ENCODE peak calls at places on chromosomes 1 and 21, in ten cellular contexts. F, H, K, A, B, D, W, Y, U and P are unnamed samples.

GRCh38 chr1:168264296-168264695 is 16.4 kb upstream of the TBX19 start:
- DNase-seq in F (no peak), H (no peak), K (no peak), A (no peak), B (no peak), D (no peak), W (no peak), Y (no peak), U (no peak), P (no peak)

GRCh38 chr1:1308756-1309524 is 543 bp downstream of the PUSL1 start:
- DNase-seq in F (peak), H (peak), K (no peak), A (no peak), B (no peak), D (no peak), W (peak), Y (peak), U (no peak), P (no peak)

GRCh38 chr1:9758559-9759121 is 65.1 kb downstream of the CLSTN1 start:
- DNase-seq in F (no peak), H (no peak), K (no peak), A (no peak), B (no peak), D (no peak), W (peak), Y (no peak), U (no peak), P (no peak)

GRCh38 chr1:223780926-223781325 is 64.8 kb downstream of the TP53BP2 start:
- DNase-seq in F (no peak), H (no peak), K (no peak), A (no peak), B (no peak), D (no peak), W (no peak), Y (no peak), U (no peak), P (no peak)

GRCh38 chr1:234683856-234684632 is 74.1 kb upstream of the IRF2BP2 start:
- DNase-seq in F (peak), H (no peak), K (peak), A (peak), B (peak), D (peak), W (peak), Y (peak), U (peak), P (peak)

GRCh38 chr1:160083968-160084770 is 2.8 kb downstream of the KCNJ9 start:
- DNase-seq in F (peak), H (peak), K (no peak), A (peak), B (peak), D (no peak), W (peak), Y (peak), U (no peak), P (peak)

GRCh38 chr1:106924360-106924759 is 132.1 kb upstream of the PRMT6 start:
- DNase-seq in F (no peak), H (peak), K (peak), A (peak), B (no peak), D (peak), W (no peak), Y (peak), U (peak), P (peak)

GRCh38 chr1:93471911-93472310 is 24.0 kb downstream of the FNBP1L start:
- DNase-seq in F (no peak), H (no peak), K (peak), A (no peak), B (peak), D (peak), W (peak), Y (no peak), U (peak), P (peak)

GRCh38 chr1:46480959-46481646 is 8.5 kb upstream of the DMBX1 start:
- DNase-seq in F (no peak), H (peak), K (no peak), A (no peak), B (peak), D (peak), W (no peak), Y (peak), U (no peak), P (peak)

GRCh38 chr1:19369396-19370090 is 57.4 kb downstream of the SLC66A1 start:
- DNase-seq in F (no peak), H (no peak), K (no peak), A (no peak), B (no peak), D (no peak), W (no peak), Y (no peak), U (no peak), P (no peak)

GRCh38 chr21:45471229-45472052 is 66.5 kb downstream of the COL18A1 start:
- DNase-seq in F (no peak), H (peak), K (peak), A (no peak), B (peak), D (peak), W (peak), Y (no peak), U (peak), P (peak)

GRCh38 chr21:41593051-41593783 is 85.3 kb upstream of the TMPRSS2 start:
- DNase-seq in F (no peak), H (no peak), K (no peak), A (no peak), B (no peak), D (no peak), W (no peak), Y (no peak), U (no peak), P (no peak)

GRCh38 chr1:203823306-203823705 is 27.9 kb downstream of the ZBED6 start:
- DNase-seq in F (no peak), H (no peak), K (no peak), A (no peak), B (peak), D (peak), W (no peak), Y (no peak), U (peak), P (no peak)

GRCh38 chr1:107964397-107965111 is 426 bp downstream of the VAV3 start:
- DNase-seq in F (no peak), H (peak), K (peak), A (no peak), B (peak), D (peak), W (peak), Y (peak), U (no peak), P (no peak)

GRCh38 chr1:228088586-228089498 is 6.3 kb downstream of the ARF1 start:
- DNase-seq in F (peak), H (peak), K (no peak), A (no peak), B (peak), D (peak), W (no peak), Y (no peak), U (no peak), P (peak)

GRCh38 chr21:16418663-16419062 is 688.9 kb downstream of the USP25 start:
- DNase-seq in F (no peak), H (no peak), K (no peak), A (no peak), B (no peak), D (no peak), W (no peak), Y (no peak), U (no peak), P (no peak)

GRCh38 chr1:209747580-209748262 is 8.1 kb upstream of the TRAF3IP3 start:
- DNase-seq in F (peak), H (peak), K (peak), A (peak), B (peak), D (peak), W (peak), Y (peak), U (peak), P (peak)
- H3K4me3 ChIP-seq in F (no peak), H (peak), K (no peak), A (no peak), B (peak), D (peak), W (no peak), Y (peak), U (peak), P (peak)

GRCh38 chr1:149844650-149845255 is 54.6 kb upstream of the BOLA1 start:
- DNase-seq in F (no peak), H (no peak), K (no peak), A (no peak), B (no peak), D (no peak), W (no peak), Y (no peak), U (no peak), P (no peak)

GRCh38 chr1:149844096-149844495 is 55.3 kb upstream of the BOLA1 start:
- DNase-seq in F (peak), H (no peak), K (peak), A (no peak), B (peak), D (peak), W (peak), Y (no peak), U (peak), P (peak)

GRCh38 chr1:149845416-149845815 is 54.0 kb upstream of the BOLA1 start:
- DNase-seq in F (peak), H (no peak), K (no peak), A (no peak), B (peak), D (no peak), W (no peak), Y (peak), U (no peak), P (no peak)

GRCh38 chr1:149846600-149847466 is 52.5 kb upstream of the BOLA1 start:
- DNase-seq in F (peak), H (no peak), K (no peak), A (no peak), B (no peak), D (no peak), W (no peak), Y (no peak), U (no peak), P (no peak)

DNA sequence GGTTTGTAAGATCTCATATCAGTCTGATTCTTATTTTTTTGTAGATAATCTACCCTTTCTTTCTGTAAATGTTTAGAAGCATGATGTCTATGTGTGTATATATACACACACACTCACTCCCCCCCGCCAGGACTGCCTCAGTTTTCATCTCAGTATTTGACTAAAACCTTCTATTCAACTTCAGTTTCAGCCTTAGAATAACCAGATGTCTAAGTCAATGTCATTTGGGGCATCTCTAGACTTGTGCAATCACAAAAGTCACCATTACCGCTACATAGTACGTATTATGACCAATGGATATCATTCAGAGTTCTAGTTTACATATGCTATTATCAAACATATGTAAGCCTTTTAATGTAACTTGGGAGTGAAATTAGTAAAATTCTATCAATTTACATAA is 53.3 kb upstream of the BOLA1 start:
- DNase-seq in F (no peak), H (peak), K (no peak), A (no peak), B (no peak), D (no peak), W (no peak), Y (no peak), U (no peak), P (no peak)
- H3K4me3 ChIP-seq in F (no peak), H (no peak), K (no peak), A (no peak), B (no peak), D (no peak), W (no peak), Y (peak), U (no peak), P (no peak)

GRCh38 chr1:170967042-170967910 is 31.9 kb downstream of the MROH9 start:
- DNase-seq in F (no peak), H (no peak), K (peak), A (peak), B (peak), D (peak), W (peak), Y (peak), U (peak), P (peak)

GRCh38 chr1:170970256-170970655 is 34.9 kb downstream of the MROH9 start:
- DNase-seq in F (no peak), H (no peak), K (no peak), A (no peak), B (no peak), D (no peak), W (no peak), Y (no peak), U (no peak), P (no peak)

GRCh38 chr1:170959385-170959784 is 24.1 kb downstream of the MROH9 start:
- DNase-seq in F (no peak), H (no peak), K (peak), A (no peak), B (no peak), D (peak), W (peak), Y (no peak), U (peak), P (peak)

DNA sequence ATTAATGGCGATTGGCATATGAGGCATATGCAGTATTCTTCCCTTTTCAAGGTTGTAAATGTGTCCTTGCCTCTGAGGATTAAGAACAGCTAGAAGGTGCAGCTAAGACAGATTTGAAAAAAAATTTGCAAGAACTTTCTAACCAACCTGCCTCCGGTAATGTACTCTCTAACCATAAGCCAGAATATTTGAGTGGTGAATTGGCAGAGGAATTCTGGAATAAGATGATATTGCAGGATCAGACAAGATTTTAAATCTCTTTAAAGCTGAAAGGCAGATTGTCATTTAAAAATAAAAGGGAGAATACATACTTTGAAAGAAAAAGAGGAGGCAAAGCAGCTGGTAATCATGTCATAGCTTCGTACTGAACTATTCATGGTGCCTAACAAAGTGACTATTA is 29.2 kb downstream of the MROH9 start:
- DNase-seq in F (no peak), H (no peak), K (no peak), A (no peak), B (no peak), D (no peak), W (peak), Y (no peak), U (no peak), P (no peak)
- H3K4me3 ChIP-seq in F (no peak), H (no peak), K (no peak), A (no peak), B (no peak), D (no peak), W (no peak), Y (no peak), U (no peak), P (no peak)

GRCh38 chr1:117735045-117735992 is 129.5 kb downstream of the TENT5C start:
- DNase-seq in F (peak), H (no peak), K (peak), A (no peak), B (peak), D (peak), W (peak), Y (peak), U (peak), P (peak)
- H3K4me3 ChIP-seq in F (peak), H (peak), K (peak), A (no peak), B (peak), D (peak), W (peak), Y (no peak), U (peak), P (peak)

DNA sequence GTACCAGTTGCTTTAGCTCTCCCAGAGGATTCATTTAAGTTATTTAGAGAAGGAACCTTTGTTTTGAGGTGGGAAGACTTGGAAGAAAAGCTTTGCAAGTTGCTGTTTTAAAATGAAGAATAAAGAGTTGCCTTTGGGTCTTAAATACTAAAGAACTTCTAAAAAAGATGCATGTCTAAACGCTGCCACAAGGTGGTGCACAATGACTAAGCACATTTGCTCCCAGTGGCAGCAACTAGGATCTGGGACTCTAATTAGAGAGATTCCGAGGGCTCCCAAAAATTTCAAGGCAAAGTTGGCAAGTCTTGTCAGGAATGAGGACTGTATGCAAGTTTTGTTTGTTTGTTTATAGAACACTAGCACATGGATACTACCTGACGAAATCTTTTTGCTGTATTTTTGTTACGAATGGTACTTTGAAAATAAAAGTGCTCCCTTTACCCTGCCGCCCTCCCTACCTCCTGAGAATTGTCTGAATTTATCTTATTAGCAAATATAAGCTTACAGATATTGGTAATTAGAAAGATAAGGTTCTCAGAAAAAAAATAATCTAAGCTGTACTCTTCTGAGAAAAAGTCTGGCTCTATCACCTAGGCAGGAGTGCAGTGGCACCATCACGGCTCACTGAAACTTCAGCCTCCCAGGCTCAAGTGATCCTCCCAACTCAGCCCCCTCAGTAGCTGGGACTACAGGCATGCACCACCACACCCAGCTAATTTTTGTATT is 121.8 kb downstream of the HFM1 start:
- DNase-seq in F (peak), H (no peak), K (peak), A (peak), B (peak), D (peak), W (peak), Y (peak), U (peak), P (peak)
- H3K4me3 ChIP-seq in F (no peak), H (peak), K (no peak), A (no peak), B (no peak), D (peak), W (no peak), Y (no peak), U (no peak), P (no peak)

GRCh38 chr1:71921197-71921596 is 361.1 kb downstream of the NEGR1 start:
- DNase-seq in F (no peak), H (no peak), K (no peak), A (no peak), B (no peak), D (no peak), W (no peak), Y (no peak), U (no peak), P (no peak)

GRCh38 chr1:71918630-71919029 is 363.7 kb downstream of the NEGR1 start:
- DNase-seq in F (no peak), H (no peak), K (no peak), A (no peak), B (no peak), D (no peak), W (no peak), Y (no peak), U (peak), P (no peak)

GRCh38 chr1:71919812-71920509 is 362.4 kb downstream of the NEGR1 start:
- DNase-seq in F (no peak), H (no peak), K (no peak), A (no peak), B (no peak), D (no peak), W (no peak), Y (peak), U (no peak), P (no peak)

GRCh38 chr1:71916894-71917293 is 365.4 kb downstream of the NEGR1 start:
- DNase-seq in F (no peak), H (no peak), K (no peak), A (no peak), B (no peak), D (no peak), W (no peak), Y (no peak), U (no peak), P (peak)

DNA sequence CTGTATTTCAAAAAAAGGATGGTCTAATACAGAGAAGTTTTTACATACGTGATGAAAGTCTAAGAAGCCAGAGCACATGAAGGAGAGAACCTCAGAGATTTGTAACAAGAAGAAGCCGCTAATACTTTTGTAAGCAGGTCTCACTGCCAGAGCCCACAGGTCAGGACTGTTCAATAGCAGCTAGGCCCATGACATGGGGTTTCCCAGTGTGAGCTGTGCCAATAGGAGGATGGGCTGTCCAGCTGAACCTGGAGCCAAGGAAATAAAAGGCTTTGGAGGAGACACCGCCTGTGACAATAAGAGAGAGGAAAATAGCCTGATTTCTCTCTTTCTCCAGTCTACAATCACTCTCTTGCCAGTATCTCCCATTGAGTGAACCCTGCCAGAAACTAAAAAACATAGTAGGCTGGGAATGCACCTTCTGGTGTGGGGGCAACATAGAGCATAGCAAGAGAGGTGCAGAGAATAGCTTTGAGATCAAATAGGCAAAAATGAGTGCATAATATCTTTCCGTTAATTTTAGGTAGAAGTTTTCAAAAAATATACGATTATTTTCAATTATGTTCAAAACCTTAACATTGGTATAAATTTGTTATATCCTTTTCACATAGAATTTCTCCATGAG is 360.3 kb downstream of the NEGR1 start:
- DNase-seq in F (no peak), H (no peak), K (no peak), A (no peak), B (no peak), D (no peak), W (no peak), Y (no peak), U (no peak), P (no peak)
- H3K4me3 ChIP-seq in F (no peak), H (no peak), K (no peak), A (no peak), B (no peak), D (no peak), W (no peak), Y (no peak), U (no peak), P (no peak)

DNA sequence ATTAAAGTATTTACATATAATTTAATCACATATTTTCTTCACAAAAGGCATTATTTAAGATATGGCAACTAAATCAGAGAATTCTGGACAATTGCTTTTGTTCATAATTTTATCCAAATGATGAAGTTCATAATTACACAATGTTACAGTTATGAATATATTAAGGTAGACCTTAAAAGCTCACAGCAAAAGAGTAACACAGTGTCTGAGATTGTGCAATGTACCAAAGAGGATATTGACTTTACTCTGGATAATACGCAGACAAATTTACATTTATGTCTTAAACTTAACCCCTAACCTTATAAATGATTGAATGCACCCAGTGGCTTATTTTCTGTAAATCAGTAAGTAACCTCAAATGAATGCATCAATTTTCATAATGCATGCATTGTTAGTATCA is 216.2 kb upstream of the SAMSN1 start:
- DNase-seq in F (no peak), H (no peak), K (no peak), A (no peak), B (no peak), D (no peak), W (no peak), Y (no peak), U (no peak), P (no peak)
- H3K4me3 ChIP-seq in F (no peak), H (no peak), K (no peak), A (no peak), B (no peak), D (no peak), W (no peak), Y (no peak), U (no peak), P (no peak)